ENCODE peak calls at places on chromosomes 3 and 15, in four cellular contexts. X is IMR-90, M is uterus, U is K562. Y is an unnamed sample. For H3K9me3, the result is how much of the 10 kb centered on the place peaks cover.

GRCh38 chr3:150757768-150758167 is 5.2 kb downstream of the SIAH2 start:
- DNase-seq in M (no peak), U (no peak), X (no peak), Y (no peak)

GRCh38 chr3:114872056-114872455 is 275.0 kb downstream of the ZBTB20 start:
- DNase-seq in M (no peak), U (no peak), X (peak), Y (no peak)

GRCh38 chr15:69413822-69414701 is at the start of gene KIF23:
- DNase-seq in U (peak), M (peak), X (peak), Y (peak)

GRCh38 chr3:176087066-176087697 is 1110.1 kb downstream of the TBL1XR1 start:
- DNase-seq in U (no peak), X (no peak), M (no peak), Y (no peak)

GRCh38 chr3:72164635-72164978 is 379.7 kb upstream of the PROK2 start:
- DNase-seq in U (no peak), X (no peak), M (no peak), Y (no peak)

GRCh38 chr3:195802261-195802701 is 9.4 kb downstream of the MUC4 start:
- DNase-seq in U (no peak), X (no peak), M (no peak), Y (no peak)

GRCh38 chr3:10432156-10432845 is 73.1 kb downstream of the ATP2B2 start:
- DNase-seq in M (no peak), U (no peak), X (no peak), Y (no peak)

GRCh38 chr3:112327371-112327951 is 5.5 kb upstream of the CD200 start:
- DNase-seq in M (peak), U (no peak), X (peak), Y (peak)

GRCh38 chr3:186361246-186361611 is 805 bp downstream of the DGKG start:
- DNase-seq in U (no peak), X (no peak), M (no peak), Y (no peak)

GRCh38 chr3:75262661-75263060 is 401.5 kb upstream of the FRG2C start:
- DNase-seq in U (no peak), X (no peak), M (no peak), Y (no peak)

GRCh38 chr3:49276475-49277356 is at the start of gene C3orf62:
- DNase-seq in U (no peak), M (peak), X (peak), Y (peak)

GRCh38 chr3:66442254-66443249 is 58.3 kb downstream of the LRIG1 start:
- DNase-seq in X (peak), U (no peak), M (peak), Y (peak)

GRCh38 chr3:111803123-111803593 is 55.9 kb upstream of the PHLDB2 start:
- DNase-seq in M (peak), X (peak), U (no peak), Y (peak)

GRCh38 chr3:119627461-119627860 is 29.8 kb downstream of the PLA1A start:
- DNase-seq in M (no peak), X (no peak), U (no peak), Y (no peak)

GRCh38 chr3:155791190-155791589 is 14.9 kb downstream of the C3orf33 start:
- DNase-seq in U (no peak), M (no peak), X (peak), Y (no peak)

GRCh38 chr3:180409170-180409569 is 192.8 kb upstream of the TTC14 start:
- DNase-seq in X (no peak), M (no peak), U (no peak), Y (no peak)

GRCh38 chr3:170012683-170013400 is 25.0 kb upstream of the GPR160 start:
- DNase-seq in X (no peak), M (no peak), U (no peak), Y (no peak)

GRCh38 chr15:98174286-98174685 is 213.8 kb downstream of the ARRDC4 start:
- DNase-seq in X (no peak), M (no peak), U (no peak), Y (no peak)

GRCh38 chr3:115922681-115923347 is 299.5 kb downstream of the GAP43 start:
- DNase-seq in X (peak), M (no peak), U (no peak), Y (no peak)

GRCh38 chr3:30779686-30780287 is 114.7 kb downstream of the GADL1 start:
- DNase-seq in M (no peak), X (peak), U (no peak), Y (peak)

GRCh38 chr3:194487289-194488006 is 646 bp upstream of the ATP13A3 start:
- DNase-seq in U (peak), X (no peak), M (peak), Y (no peak)

GRCh38 chr3:39150170-39150802 is 3.1 kb downstream of the CSRNP1 start:
- DNase-seq in X (no peak), M (no peak), U (no peak), Y (no peak)

GRCh38 chr15:40054746-40055575 is 16.0 kb upstream of the SRP14 start:
- DNase-seq in X (peak), M (no peak), U (no peak), Y (no peak)

DNA sequence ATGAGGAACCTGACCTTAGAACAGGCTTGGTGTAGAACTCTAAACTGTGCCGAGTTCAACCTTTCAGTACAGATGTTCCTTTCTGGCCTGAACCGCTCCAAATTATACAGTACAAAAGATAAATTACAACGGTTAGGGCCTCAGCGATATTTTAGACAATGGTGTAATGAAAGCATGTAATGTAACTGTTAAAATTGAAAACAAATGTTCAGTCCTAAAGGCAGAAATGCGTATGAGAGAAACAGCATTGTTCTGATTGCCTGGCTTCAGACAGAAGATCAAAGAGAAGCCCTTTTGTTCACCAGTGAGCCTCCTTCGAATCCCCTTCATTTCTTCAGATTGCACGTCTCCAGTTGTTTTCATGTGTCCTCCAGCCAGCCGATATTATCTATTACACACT is 184.9 kb downstream of the SHOX2 start:
- DNase-seq in M (no peak), U (no peak), X (no peak), Y (no peak)
- H3K9me3 ChIP-seq in M (under half), U (under half), X (under half), Y (under half)

GRCh38 chr3:136535906-136536305 is 216.3 kb downstream of the STAG1 start:
- DNase-seq in U (no peak), M (no peak), X (peak), Y (no peak)

DNA sequence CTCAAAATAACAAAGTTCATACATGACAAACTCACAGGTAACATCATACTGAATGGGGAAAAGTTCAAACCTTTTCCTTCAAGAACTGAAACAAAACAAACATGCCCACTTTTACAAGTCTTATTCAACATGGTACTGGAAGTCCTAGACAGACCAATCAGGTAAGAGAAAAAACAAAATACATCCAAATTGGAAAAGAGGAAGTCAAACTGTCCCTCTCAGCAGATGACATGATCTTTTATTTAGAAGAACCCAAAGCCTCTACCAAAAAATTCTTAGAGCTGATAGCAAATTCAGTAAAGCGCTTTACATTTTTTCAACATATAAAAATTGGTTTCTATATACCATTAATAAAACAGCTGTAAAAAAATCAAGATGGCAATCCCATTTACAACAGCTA is 219.4 kb downstream of the STAG1 start:
- DNase-seq in X (no peak), U (no peak), M (no peak), Y (no peak)
- H3K9me3 ChIP-seq in X (under half), U (under half), M (under half), Y (under half)

GRCh38 chr3:157807286-157807685 is 298.9 kb downstream of the SHOX2 start:
- DNase-seq in M (no peak), X (peak), U (no peak), Y (no peak)

GRCh38 chr3:157810924-157811718 is 295.1 kb downstream of the SHOX2 start:
- DNase-seq in M (no peak), U (no peak), X (no peak), Y (no peak)

DNA sequence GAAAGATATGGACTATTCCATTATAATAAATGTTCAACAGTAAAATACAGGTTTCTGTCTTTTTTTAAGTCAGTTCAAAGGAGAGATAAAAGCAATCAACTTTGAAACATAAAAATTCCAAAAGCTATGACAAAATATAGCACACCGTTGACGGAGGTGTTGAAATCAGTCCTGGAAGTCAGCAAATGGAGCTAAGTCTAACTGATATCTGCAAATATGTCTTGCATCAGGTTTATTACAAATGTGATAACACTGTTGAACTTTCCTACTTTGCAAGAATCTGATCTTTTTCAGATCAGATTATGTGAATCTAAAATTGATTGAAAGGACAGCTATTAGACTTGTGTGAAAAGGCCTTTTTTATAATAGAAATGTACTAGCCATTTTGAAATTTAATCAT is 300.7 kb downstream of the SHOX2 start:
- DNase-seq in X (no peak), M (no peak), U (no peak), Y (no peak)
- H3K9me3 ChIP-seq in X (under half), M (under half), U (under half), Y (under half)

GRCh38 chr3:117407317-117407716 is 697.7 kb downstream of the TUSC7 start:
- DNase-seq in X (peak), M (no peak), U (no peak), Y (no peak)

GRCh38 chr3:117408811-117409210 is 699.2 kb downstream of the TUSC7 start:
- DNase-seq in M (no peak), U (no peak), X (peak), Y (no peak)

GRCh38 chr3:117411991-117412390 is 702.4 kb downstream of the TUSC7 start:
- DNase-seq in U (no peak), M (no peak), X (no peak), Y (no peak)

GRCh38 chr3:117409256-117409655 is 699.7 kb downstream of the TUSC7 start:
- DNase-seq in U (no peak), M (no peak), X (no peak), Y (no peak)

GRCh38 chr3:117409701-117410459 is 700.3 kb downstream of the TUSC7 start:
- DNase-seq in M (no peak), U (no peak), X (peak), Y (no peak)
- H3K9me3 ChIP-seq in M (under half), U (under half), X (under half), Y (under half)

GRCh38 chr3:140250945-140251344 is 316.0 kb downstream of the CLSTN2 start:
- DNase-seq in M (no peak), X (no peak), U (no peak), Y (no peak)

GRCh38 chr3:140250010-140250825 is 315.2 kb downstream of the CLSTN2 start:
- DNase-seq in U (no peak), M (no peak), X (no peak), Y (no peak)

GRCh38 chr3:140252812-140253656 is 318.0 kb downstream of the CLSTN2 start:
- DNase-seq in U (no peak), M (no peak), X (no peak), Y (no peak)

GRCh38 chr3:140249188-140249587 is 314.2 kb downstream of the CLSTN2 start:
- DNase-seq in U (no peak), M (no peak), X (no peak), Y (no peak)

DNA sequence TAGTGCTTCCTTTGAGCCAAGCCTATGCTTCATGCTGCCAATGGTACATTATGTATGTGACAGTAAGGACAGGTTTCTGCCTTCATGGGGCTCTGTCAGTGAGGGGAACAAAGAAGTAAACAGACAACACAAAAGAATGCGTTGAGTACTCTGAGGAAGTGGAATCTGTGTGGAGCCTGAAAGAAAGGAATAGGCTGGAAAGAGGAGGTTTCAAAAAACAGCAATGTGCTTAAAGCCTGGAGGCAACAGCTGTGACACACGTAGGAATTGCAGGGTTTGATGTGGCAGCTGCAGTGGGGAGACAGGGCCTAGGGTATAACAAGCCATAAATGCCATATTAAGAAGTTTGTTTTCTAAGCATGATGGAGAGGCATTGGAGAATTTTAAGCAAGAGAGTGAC is 316.7 kb downstream of the CLSTN2 start:
- DNase-seq in X (no peak), M (no peak), U (no peak), Y (no peak)
- H3K9me3 ChIP-seq in X (under half), M (under half), U (under half), Y (under half)

GRCh38 chr3:147360936-147361670 is 45.2 kb downstream of the ZIC4 start:
- DNase-seq in U (no peak), X (no peak), M (no peak), Y (no peak)
- H3K9me3 ChIP-seq in U (under half), X (under half), M (under half), Y (under half)

Y was measured in SJSA1.